ENCODE peak calls at places on chromosome 1, in six cellular contexts. U, K, W, S, B and X are unnamed samples.

GRCh38 chr1:228555074-228555989 is 68.2 kb downstream of the RNF187 start:
- DNase-seq in U (peak; percentile 65), K (no peak), W (no peak), S (no peak), B (peak; percentile 60), X (no peak)

GRCh38 chr1:55038552-55038838 is 853 bp upstream of the PCSK9 start:
- DNase-seq in U (no peak), K (no peak), W (no peak), S (no peak), B (no peak), X (no peak)

GRCh38 chr1:50968884-50969610 is 998 bp upstream of the CDKN2C start:
- DNase-seq in U (peak; percentile 35), K (peak; percentile 29), W (peak; percentile 39), S (peak; percentile 73), B (peak; percentile 80), X (peak; percentile 64)

GRCh38 chr1:115323366-115324004 is 14.6 kb downstream of the NGF start:
- DNase-seq in U (no peak), K (peak; percentile 93), W (no peak), S (peak; percentile 63), B (no peak), X (no peak)

GRCh38 chr1:213303286-213303685 is 252.2 kb downstream of the RPS6KC1 start:
- DNase-seq in U (no peak), K (peak; percentile 46), W (no peak), S (peak; percentile 4), B (no peak), X (no peak)

GRCh38 chr1:23837905-23838304 is 12.7 kb upstream of the HMGCL start:
- DNase-seq in U (no peak), K (no peak), W (no peak), S (peak; percentile 10), B (no peak), X (no peak)

GRCh38 chr1:165899461-165899941 is 72.1 kb downstream of the UCK2 start:
- DNase-seq in U (no peak), K (no peak), W (no peak), S (peak; percentile 58), B (peak; percentile 78), X (no peak)

GRCh38 chr1:97337250-97338030 is 583.4 kb downstream of the DPYD start:
- DNase-seq in U (no peak), K (peak; percentile 49), W (no peak), S (no peak), B (no peak), X (no peak)

GRCh38 chr1:117658676-117659075 is 52.8 kb downstream of the TENT5C start:
- DNase-seq in U (peak; percentile 82), K (no peak), W (peak; percentile 75), S (no peak), B (no peak), X (no peak)

GRCh38 chr1:210726621-210727020 is 397.9 kb downstream of the HHAT start:
- DNase-seq in U (no peak), K (peak; percentile 50), W (no peak), S (peak; percentile 20), B (peak; percentile 58), X (no peak)

GRCh38 chr1:200302192-200302892 is 107.5 kb downstream of the ZNF281 start:
- DNase-seq in U (peak; percentile 74), K (peak; percentile 67), W (peak; percentile 34), S (peak; percentile 70), B (peak; percentile 44), X (peak; percentile 53)

GRCh38 chr1:17014671-17015567 is 3.2 kb upstream of the ATP13A2 start:
- DNase-seq in U (no peak), K (no peak), W (no peak), S (no peak), B (no peak), X (no peak)

GRCh38 chr1:99808391-99809115 is 41.6 kb upstream of the AGL start:
- DNase-seq in U (peak; percentile 59), K (peak; percentile 93), W (no peak), S (peak; percentile 95), B (no peak), X (peak; percentile 50)

GRCh38 chr1:218460367-218460766 is 115.2 kb downstream of the TGFB2 start:
- DNase-seq in U (no peak), K (peak; percentile 69), W (no peak), S (peak; percentile 62), B (peak; percentile 57), X (no peak)

GRCh38 chr1:77670330-77670729 is 12.1 kb downstream of the ZZZ3 start:
- DNase-seq in U (no peak), K (no peak), W (no peak), S (no peak), B (no peak), X (no peak)
- H3K4me1 ChIP-seq in U (no peaks in the 10 kb centered on the region), K (peaks cover 10% of the 10 kb centered on the region), W (peaks cover 21% of the 10 kb centered on the region), S (peaks cover 48% of the 10 kb centered on the region), B (peaks cover 3% of the 10 kb centered on the region), X (no peaks in the 10 kb centered on the region)

GRCh38 chr1:92916899-92917298 is 44.4 kb downstream of the DIPK1A start:
- DNase-seq in U (no peak), K (peak; percentile 81), W (no peak), S (peak; percentile 43), B (no peak), X (no peak)
- H3K4me1 ChIP-seq in U (no peaks in the 10 kb centered on the region), K (peaks cover 27% of the 10 kb centered on the region), W (no peaks in the 10 kb centered on the region), S (peaks cover 20% of the 10 kb centered on the region), B (no peaks in the 10 kb centered on the region), X (no peaks in the 10 kb centered on the region)

GRCh38 chr1:1069711-1070676 is 4.1 kb downstream of the RNF223 start:
- DNase-seq in U (no peak), K (peak; percentile 54), W (no peak), S (peak; percentile 66), B (peak; percentile 50), X (no peak)
- H3K4me1 ChIP-seq in U (peaks cover 4% of the 10 kb centered on the region), K (peaks cover 60% of the 10 kb centered on the region), W (peaks cover 11% of the 10 kb centered on the region), S (no peaks in the 10 kb centered on the region), B (no peaks in the 10 kb centered on the region), X (peaks cover 3% of the 10 kb centered on the region)

GRCh38 chr1:203275656-203276272 is 29.6 kb upstream of the BTG2 start:
- DNase-seq in U (no peak), K (no peak), W (no peak), S (no peak), B (peak; percentile 57), X (no peak)
- H3K4me1 ChIP-seq in U (peaks cover 6% of the 10 kb centered on the region), K (peaks cover 15% of the 10 kb centered on the region), W (peaks cover 28% of the 10 kb centered on the region), S (peaks cover 11% of the 10 kb centered on the region), B (peaks cover 24% of the 10 kb centered on the region), X (peaks cover 53% of the 10 kb centered on the region)

GRCh38 chr1:10649484-10650201 is 146.8 kb downstream of the CASZ1 start:
- DNase-seq in U (no peak), K (no peak), W (no peak), S (no peak), B (no peak), X (no peak)
- H3K4me1 ChIP-seq in U (no peaks in the 10 kb centered on the region), K (no peaks in the 10 kb centered on the region), W (no peaks in the 10 kb centered on the region), S (no peaks in the 10 kb centered on the region), B (no peaks in the 10 kb centered on the region), X (no peaks in the 10 kb centered on the region)

GRCh38 chr1:201568258-201568657 is 29.3 kb downstream of the NAV1 start:
- DNase-seq in U (no peak), K (no peak), W (no peak), S (no peak), B (no peak), X (peak; percentile 45)
- H3K4me1 ChIP-seq in U (no peaks in the 10 kb centered on the region), K (no peaks in the 10 kb centered on the region), W (no peaks in the 10 kb centered on the region), S (peaks cover 32% of the 10 kb centered on the region), B (peaks cover 22% of the 10 kb centered on the region), X (no peaks in the 10 kb centered on the region)